ENCODE peak calls at places on chromosomes 3 and 15, in five cellular contexts. L is epithelial cell of esophagus; U is CD8-positive, alpha-beta T cell; X is GM12864; E is fibroblast of villous mesenchyme. T is an unnamed sample.

GRCh38 chr3:149593416-149594160 is 64.2 kb downstream of the WWTR1 start:
- DNase-seq in U (no peak), L (no peak), X (no peak), E (no peak), T (no peak)

GRCh38 chr3:29324180-29324651 is 43.3 kb downstream of the RBMS3 start:
- DNase-seq in E (peak), X (peak), U (no peak), L (peak), T (no peak)

GRCh38 chr15:75640483-75641175 is 605 bp upstream of the IMP3 start:
- DNase-seq in U (peak), L (peak), E (peak), X (no peak), T (no peak)

GRCh38 chr3:39147711-39148115 is 5.7 kb downstream of the CSRNP1 start:
- DNase-seq in X (no peak), U (peak), L (no peak), E (peak), T (peak)

GRCh38 chr15:42071717-42072116 is 22.6 kb downstream of the PLA2G4D start:
- DNase-seq in X (no peak), L (no peak), E (no peak), U (no peak), T (no peak)

GRCh38 chr3:113212155-113212844 is 943 bp downstream of the BOC start:
- DNase-seq in L (no peak), E (peak), U (no peak), X (no peak), T (no peak)

GRCh38 chr15:61331019-61331418 is 101.9 kb upstream of the RORA start:
- DNase-seq in E (no peak), L (no peak), X (no peak), U (no peak), T (no peak)

GRCh38 chr15:87792250-87793030 is 464.1 kb downstream of the NTRK3 start:
- DNase-seq in L (no peak), E (no peak), X (no peak), U (no peak), T (no peak)

GRCh38 chr3:62708642-62709041 is 166.6 kb downstream of the CADPS start:
- DNase-seq in U (no peak), E (no peak), L (no peak), X (no peak), T (no peak)

GRCh38 chr3:77102916-77103769 is 63.2 kb downstream of the ROBO2 start:
- DNase-seq in L (no peak), E (no peak), X (no peak), U (no peak), T (no peak)

GRCh38 chr15:99452728-99453643 is 112.8 kb upstream of the MEF2A start:
- DNase-seq in X (peak), U (peak), E (peak), L (no peak), T (no peak)

GRCh38 chr3:69116162-69116561 is 6.2 kb downstream of the LMOD3 start:
- DNase-seq in U (no peak), E (no peak), X (no peak), L (no peak), T (no peak)

GRCh38 chr3:123730816-123731215 is 146.0 kb upstream of the HACD2 start:
- DNase-seq in L (no peak), X (no peak), U (no peak), E (peak), T (no peak)

GRCh38 chr15:66252411-66253295 is 897 bp downstream of the MEGF11 start:
- DNase-seq in U (peak), E (peak), L (peak), X (no peak), T (no peak)

DNA sequence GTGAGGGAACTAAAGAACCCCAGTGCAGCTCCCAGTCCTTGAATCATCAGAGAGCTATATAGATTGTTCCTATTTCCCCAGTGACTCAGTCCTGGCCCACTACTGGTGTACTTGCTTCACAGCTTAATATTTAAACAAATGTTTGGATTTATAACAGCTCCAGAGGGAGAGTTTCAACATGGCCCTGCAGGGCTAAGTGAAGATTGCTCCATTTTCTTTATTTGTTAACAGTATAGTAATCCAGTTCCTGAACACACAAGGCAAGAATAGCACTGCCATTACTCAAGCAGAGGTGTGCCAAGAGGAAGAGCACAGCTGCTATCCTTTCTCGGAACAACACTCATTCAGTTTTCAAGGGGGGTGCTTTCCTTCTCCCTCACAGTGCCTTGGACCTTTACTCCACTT is 6.5 kb downstream of the SQOR start:
- DNase-seq in X (no peak), E (peak), U (no peak), L (peak), T (no peak)
- TF ChIP-seq CTCF in X (no peak), E (peak), U (no peak), L (peak), T (no peak)

DNA sequence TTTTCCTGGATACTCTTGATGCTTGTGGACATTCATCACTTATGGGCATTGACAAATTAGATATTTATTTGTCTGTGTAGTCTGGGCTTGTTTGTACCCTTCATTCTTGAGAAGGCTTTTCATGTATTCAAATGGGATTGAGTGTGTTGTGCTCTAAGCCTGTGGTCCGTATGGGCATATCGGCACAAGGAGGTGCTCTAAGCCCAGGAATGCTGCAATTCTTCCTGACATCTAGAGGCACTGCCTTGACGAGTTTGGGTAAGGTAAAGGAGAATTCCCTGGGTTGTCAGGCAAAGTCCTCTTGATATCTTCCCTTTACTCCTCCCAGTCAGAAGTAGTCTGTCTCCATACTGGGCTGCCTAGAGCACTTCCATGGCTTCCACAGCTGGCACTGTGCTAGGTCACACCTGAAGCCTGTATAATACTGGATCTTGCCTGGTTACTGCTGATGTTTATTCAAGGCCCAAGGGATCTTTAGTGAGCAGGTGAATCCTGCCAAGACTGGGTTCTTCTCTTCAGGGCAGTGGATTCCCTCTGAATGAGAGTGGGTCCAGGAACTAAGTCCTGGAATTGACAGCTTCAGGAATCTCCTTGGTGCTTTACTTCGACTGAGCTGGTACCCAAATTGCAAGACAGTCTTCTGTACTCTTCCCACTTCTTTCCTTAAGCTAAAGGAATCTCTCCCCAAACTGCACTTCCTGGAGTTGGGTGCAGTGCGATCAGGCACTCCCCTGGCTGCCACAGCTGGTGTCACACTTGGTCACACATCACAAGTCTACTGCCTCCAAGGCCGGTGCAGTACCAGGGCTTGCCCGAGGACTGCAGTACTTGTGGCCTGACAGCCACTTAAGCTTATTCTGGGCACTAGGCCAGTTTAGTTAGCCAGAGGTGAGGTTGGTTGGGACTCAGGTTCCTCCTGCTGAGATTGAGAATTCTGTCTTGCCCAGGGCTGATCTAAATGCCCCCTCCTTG is 46.0 kb downstream of the GALK2 start:
- DNase-seq in E (no peak), X (peak), U (no peak), L (peak), T (no peak)
- TF ChIP-seq CTCF in E (no peak), X (peak), U (no peak), L (peak), T (no peak)

GRCh38 chr3:16719426-16719825 is 114.2 kb upstream of the DAZL start:
- DNase-seq in L (no peak), X (no peak), E (no peak), U (no peak), T (no peak)

GRCh38 chr3:16721494-16721893 is 116.3 kb upstream of the DAZL start:
- DNase-seq in U (no peak), X (no peak), L (no peak), E (no peak), T (no peak)

GRCh38 chr3:16724487-16724886 is 119.3 kb upstream of the DAZL start:
- DNase-seq in E (no peak), U (no peak), L (no peak), X (no peak), T (no peak)

GRCh38 chr3:16720367-16720766 is 115.1 kb upstream of the DAZL start:
- DNase-seq in U (no peak), E (no peak), L (no peak), X (no peak), T (no peak)

GRCh38 chr3:16723994-16724393 is 118.8 kb upstream of the DAZL start:
- DNase-seq in L (peak), U (no peak), X (no peak), E (peak), T (no peak)
- TF ChIP-seq CTCF in L (no peak), U (no peak), X (peak), E (no peak), T (peak)

GRCh38 chr15:77578641-77579372 is 53.9 kb downstream of the LINGO1 start:
- DNase-seq in U (no peak), E (no peak), X (no peak), L (no peak), T (no peak)

GRCh38 chr15:77579498-77580188 is 53.1 kb downstream of the LINGO1 start:
- DNase-seq in U (no peak), E (no peak), L (no peak), X (no peak), T (no peak)

GRCh38 chr15:77576538-77576937 is 56.2 kb downstream of the LINGO1 start:
- DNase-seq in L (no peak), U (no peak), X (no peak), E (no peak), T (no peak)

GRCh38 chr15:77575203-77575934 is 57.3 kb downstream of the LINGO1 start:
- DNase-seq in L (no peak), E (no peak), U (no peak), X (no peak), T (no peak)

GRCh38 chr15:77577350-77577749 is 55.4 kb downstream of the LINGO1 start:
- DNase-seq in U (no peak), X (no peak), E (no peak), L (no peak), T (no peak)
- TF ChIP-seq CTCF in U (no peak), X (no peak), E (no peak), L (no peak), T (no peak)

DNA sequence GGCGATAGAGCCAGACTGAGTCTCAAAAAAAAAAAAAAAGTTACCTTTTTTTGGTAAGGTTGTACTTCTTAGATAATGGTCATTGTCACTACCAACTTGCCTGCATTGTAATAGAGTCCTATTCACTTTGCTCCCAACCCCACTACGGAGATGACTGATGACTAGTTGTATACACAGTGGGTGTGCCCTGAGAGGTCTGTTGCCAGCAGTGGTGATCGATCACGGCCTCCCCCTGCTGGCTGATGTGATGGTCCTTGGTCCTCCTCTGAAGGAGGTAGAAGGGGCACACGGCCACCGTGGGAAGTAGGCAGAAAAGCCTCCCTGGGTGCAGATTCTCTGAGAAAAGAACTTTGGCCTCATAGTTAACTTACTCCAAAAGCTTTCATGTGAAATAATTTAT is 10.7 kb downstream of the GCNT3 start:
- DNase-seq in L (peak), X (peak), U (no peak), E (peak), T (peak)
- TF ChIP-seq CTCF in L (peak), X (peak), U (no peak), E (peak), T (peak)

GRCh38 chr3:43559961-43560360 is 61.9 kb downstream of the ANO10 start:
- DNase-seq in L (no peak), U (no peak), E (no peak), X (no peak), T (no peak)
- TF ChIP-seq CTCF in L (no peak), U (no peak), E (no peak), X (no peak), T (no peak)

GRCh38 chr3:49124991-49125670 is 4.5 kb upstream of the USP19 start:
- DNase-seq in U (no peak), E (no peak), X (no peak), L (no peak), T (no peak)
- TF ChIP-seq CTCF in U (no peak), E (no peak), X (peak), L (no peak), T (no peak)

T was measured in HFF-Myc.